ENCODE peak calls at places on chromosomes 4 and X, in five cellular contexts. Q is suprapubic skin, E is colonic mucosa, H is right lobe of liver, T is neural progenitor cell. O is an unnamed sample.

GRCh38 chr4:121950680-121951569 is 935 bp downstream of the TRPC3 start:
- DNase-seq in H (peak; percentile 54), E (peak; percentile 26), Q (peak; percentile 79), T (peak; percentile 39), O (no peak)

GRCh38 chr4:25089058-25089763 is 58.5 kb upstream of the LGI2 start:
- DNase-seq in Q (no peak), H (no peak), E (no peak), T (no peak), O (no peak)

GRCh38 chrX:45850197-45850774 is 649.6 kb upstream of the DIPK2B start:
- DNase-seq in Q (no peak), H (no peak), E (peak; percentile 26), T (peak; percentile 36), O (no peak)

GRCh38 chr4:113635739-113636437 is 125.7 kb downstream of the CAMK2D start:
- DNase-seq in H (no peak), E (no peak), T (no peak), Q (no peak), O (no peak)

GRCh38 chrX:2677764-2678163 is 13.3 kb upstream of the CD99 start:
- DNase-seq in H (no peak), Q (peak; percentile 87), T (no peak), E (peak; percentile 73), O (peak; percentile 82)

GRCh38 chr4:137981277-137981676 is 260.9 kb downstream of the SLC7A11 start:
- DNase-seq in T (no peak), E (no peak), H (no peak), Q (no peak), O (no peak)

GRCh38 chr4:140497776-140498636 is at the start of gene MGAT4D:
- DNase-seq in H (no peak), E (peak; percentile 23), Q (peak; percentile 78), T (peak; percentile 82), O (no peak)

GRCh38 chr4:99029852-99030251 is 34.3 kb downstream of the METAP1 start:
- DNase-seq in T (no peak), H (no peak), E (no peak), Q (no peak), O (no peak)

GRCh38 chr4:73702796-73703287 is 37.5 kb upstream of the CXCL8 start:
- DNase-seq in Q (no peak), H (no peak), T (no peak), E (no peak), O (no peak)

GRCh38 chr4:73704314-73705055 is 35.9 kb upstream of the CXCL8 start:
- DNase-seq in H (no peak), Q (no peak), E (peak; percentile 46), T (no peak), O (peak; percentile 86)

GRCh38 chr4:73705056-73705432 is 35.3 kb upstream of the CXCL8 start:
- DNase-seq in T (peak; percentile 7), Q (no peak), H (no peak), E (no peak), O (no peak)

GRCh38 chr4:73701116-73701515 is 39.3 kb upstream of the CXCL8 start:
- DNase-seq in E (no peak), Q (no peak), H (no peak), T (no peak), O (no peak)

DNA sequence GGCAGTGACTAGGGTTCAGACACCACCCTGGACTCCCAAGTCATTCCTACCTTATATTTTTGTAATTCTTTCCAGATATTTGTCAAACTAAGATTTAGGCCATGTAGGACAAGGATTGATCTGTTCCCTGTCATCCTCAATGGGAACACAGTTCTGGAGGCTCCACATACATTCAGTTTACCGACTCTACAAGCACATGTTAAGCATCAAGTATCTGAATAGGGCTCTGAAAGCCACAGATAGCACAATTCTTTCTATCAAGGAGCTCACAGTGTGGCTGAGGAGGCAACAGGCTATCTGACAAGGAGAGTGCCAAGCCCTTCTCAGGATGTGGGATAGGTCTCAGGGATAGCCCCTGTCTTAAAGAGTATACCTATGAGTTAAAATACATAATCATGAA is 37.0 kb upstream of the CXCL8 start:
- DNase-seq in Q (no peak), H (no peak), E (no peak), T (no peak), O (no peak)
- TF ChIP-seq CTCF in Q (no peak), H (no peak), E (no peak), T (no peak), O (no peak)

GRCh38 chrX:73448379-73448778 is 1.5 kb downstream of the CDX4 start:
- DNase-seq in E (no peak), Q (no peak), T (peak; percentile 25), H (no peak), O (no peak)
- H3K4me3 ChIP-seq in E (no peak overlapping the region), Q (no peak overlapping the region), T (peak overlapping the region; percentile 16), H (no peak overlapping the region), O (peak overlapping the region; percentile 47)

GRCh38 chr4:174828845-174829701 is at the start of gene GLRA3:
- DNase-seq in Q (no peak), E (peak; percentile 23), T (peak; percentile 98), H (peak; percentile 51), O (no peak)

GRCh38 chr4:174826660-174827059 is 2.4 kb downstream of the GLRA3 start:
- DNase-seq in T (no peak), Q (no peak), E (no peak), H (no peak), O (no peak)
- TF ChIP-seq CTCF in T (peak; percentile 28), Q (no peak), E (no peak), H (no peak), O (no peak)

DNA sequence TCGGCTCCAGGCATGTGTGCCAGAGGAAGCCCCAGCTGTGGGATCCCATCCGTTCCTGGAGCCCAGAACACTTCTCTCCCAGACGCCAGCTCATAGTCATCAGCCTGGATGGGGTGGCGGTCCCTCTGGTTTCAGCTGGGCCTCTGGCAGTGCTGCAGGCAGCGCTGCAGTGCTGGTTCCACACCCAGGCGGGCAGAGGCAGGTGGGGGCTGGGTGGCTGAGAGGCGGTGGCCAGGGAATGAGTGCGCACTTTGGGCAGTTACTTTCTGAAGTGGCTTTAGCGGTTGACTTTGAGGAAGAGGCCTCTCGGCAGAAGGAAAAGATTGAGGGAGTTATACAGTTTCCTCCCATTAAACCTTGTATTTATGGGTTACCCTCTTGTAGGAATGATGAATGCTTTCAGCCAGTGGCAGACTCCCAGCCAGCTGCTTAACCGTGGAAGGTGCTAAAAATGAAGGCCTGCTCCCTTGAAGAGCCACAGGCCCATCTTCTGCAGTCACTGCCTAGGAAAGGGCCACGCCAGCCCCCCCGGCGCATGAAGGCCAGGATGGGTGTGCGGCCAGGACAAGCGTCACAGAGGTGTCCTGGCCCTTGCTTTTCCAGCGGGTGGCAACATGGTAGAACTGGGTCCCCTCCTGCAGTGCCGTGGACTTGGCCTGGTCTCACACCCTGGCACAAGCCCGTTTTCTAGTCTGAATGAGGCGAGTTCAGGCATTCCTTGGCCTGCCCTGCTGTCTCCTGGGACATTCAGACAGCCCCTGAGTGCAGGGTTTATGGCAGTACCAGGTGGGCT is 9.9 kb downstream of the TADA2B start:
- DNase-seq in E (no peak), H (peak; percentile 76), T (no peak), Q (peak; percentile 79), O (no peak)
- H3K4me3 ChIP-seq in E (no peak overlapping the region), H (no peak overlapping the region), T (no peak overlapping the region), Q (no peak overlapping the region), O (no peak overlapping the region)

DNA sequence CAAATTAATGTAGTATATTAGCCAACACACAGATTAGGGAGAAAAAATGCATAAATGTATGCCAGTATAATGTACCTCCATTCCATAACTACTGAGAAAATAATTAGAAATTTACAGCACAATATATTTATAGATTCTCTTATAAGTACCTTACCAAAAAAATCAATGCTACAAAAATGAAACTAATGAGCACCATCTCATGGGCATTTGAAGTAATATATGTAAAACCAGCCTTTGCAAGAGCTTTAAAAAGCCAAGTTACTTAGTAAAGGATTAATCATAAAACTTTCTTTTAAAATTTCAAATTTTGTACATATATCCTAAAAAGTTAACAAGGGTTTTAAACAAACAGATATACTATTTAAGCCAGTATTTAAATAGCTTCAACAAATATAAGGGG is 43.2 kb downstream of the LRBA start:
- DNase-seq in Q (no peak), E (no peak), H (no peak), T (no peak), O (no peak)
- TF ChIP-seq CTCF in Q (no peak), E (no peak), H (no peak), T (no peak), O (no peak)

DNA sequence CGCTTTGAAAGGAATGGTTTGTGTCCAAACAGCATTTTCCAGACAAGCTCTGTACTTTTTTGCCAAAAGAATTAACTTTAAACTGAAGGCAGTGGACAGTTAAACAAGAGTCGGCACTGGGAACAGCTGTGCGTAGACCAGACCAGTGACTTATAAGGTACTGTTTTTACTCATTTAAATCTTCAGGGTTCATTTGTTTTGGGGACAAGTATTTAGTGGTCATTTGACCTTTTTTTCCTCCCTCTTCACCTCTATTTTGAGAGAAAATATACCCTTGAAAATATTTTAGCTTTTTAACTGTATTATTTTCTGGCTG is 303.8 kb downstream of the ARHGAP24 start:
- DNase-seq in Q (no peak), T (no peak), E (no peak), H (no peak), O (no peak)
- H3K4me3 ChIP-seq in Q (no peak overlapping the region), T (no peak overlapping the region), E (no peak overlapping the region), H (peak overlapping the region; percentile 13), O (peak overlapping the region; percentile 62)

GRCh38 chr4:29046716-29047115 is 1673.5 kb upstream of the PCDH7 start:
- DNase-seq in H (no peak), E (no peak), Q (no peak), T (no peak), O (no peak)

GRCh38 chr4:29051381-29051965 is 1668.7 kb upstream of the PCDH7 start:
- DNase-seq in H (no peak), Q (no peak), E (no peak), T (peak; percentile 66), O (no peak)

GRCh38 chr4:29047341-29048041 is 1672.7 kb upstream of the PCDH7 start:
- DNase-seq in Q (no peak), H (peak; percentile 46), E (no peak), T (no peak), O (no peak)

DNA sequence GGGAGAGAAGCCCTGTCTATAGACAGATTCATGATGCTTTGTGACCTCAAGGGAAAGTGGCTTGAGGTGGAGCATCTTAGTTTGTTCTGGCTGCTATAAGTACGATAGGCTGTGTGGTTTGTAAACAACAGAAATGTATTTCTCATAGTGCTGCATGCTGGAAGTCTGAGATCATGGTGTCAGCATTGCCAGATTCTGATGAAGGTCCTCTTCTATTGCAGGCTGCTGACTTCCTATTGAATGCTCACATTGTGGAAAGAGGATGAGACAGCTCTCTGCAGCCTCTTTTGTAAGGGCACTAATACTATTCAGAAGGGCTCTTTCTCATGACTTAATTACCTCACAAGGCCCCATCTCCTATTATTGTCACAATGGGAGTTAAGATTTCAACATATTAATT is 1674.0 kb upstream of the PCDH7 start:
- DNase-seq in Q (no peak), H (no peak), T (peak; percentile 6), E (no peak), O (no peak)
- TF ChIP-seq CTCF in Q (no peak), H (no peak), T (no peak), E (no peak), O (no peak)

GRCh38 chr4:158782539-158783360 is 13.9 kb downstream of the FNIP2 start:
- DNase-seq in T (no peak), H (no peak), E (no peak), Q (no peak), O (no peak)
- H3K4me3 ChIP-seq in T (no peak overlapping the region), H (no peak overlapping the region), E (no peak overlapping the region), Q (no peak overlapping the region), O (peak overlapping the region; percentile 27)

DNA sequence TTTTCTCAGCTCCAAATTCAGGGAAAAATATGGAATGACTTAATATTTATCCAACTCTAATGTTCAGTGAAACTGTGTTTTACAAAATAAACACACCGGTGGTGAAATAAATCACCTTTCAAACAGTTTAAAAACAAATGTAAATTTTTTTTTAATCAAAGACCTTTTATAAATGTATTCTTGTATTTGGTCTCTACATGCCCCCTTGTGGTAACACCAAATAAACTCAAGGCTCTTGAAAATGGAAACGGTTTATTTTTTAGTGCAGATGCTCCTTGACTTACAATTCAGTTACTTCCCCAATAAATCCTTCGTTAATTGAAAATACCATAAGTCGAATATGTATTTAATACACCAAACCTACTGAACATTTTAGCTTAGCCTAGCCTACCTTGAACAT is 45.9 kb upstream of the ITM2A start:
- DNase-seq in T (peak; percentile 22), H (no peak), E (no peak), Q (no peak), O (no peak)
- TF ChIP-seq CTCF in T (peak; percentile 53), H (peak; percentile 21), E (no peak), Q (no peak), O (peak; percentile 10)

O was measured in coronary artery.